ENCODE peak calls at places on chromosomes 13 and 19, in five cellular contexts. One of them, this sample, is unnamed.
A peak's percentile ranks its signal among the peaks of the same experiment; 100 is the strongest.

GRCh38 chr13:56338421-56338820 is 802.3 kb upstream of the PRR20A start:
- DNase-seq in breast epithelium: no peak
- DNase-seq in ovary: no peak
- DNase-seq in left ventricle myocardium inferior: no peak
- DNase-seq in ascending aorta: no peak
- DNase-seq in this sample: no peak

GRCh38 chr13:45367358-45367757 is 26.4 kb upstream of the TPT1 start:
- DNase-seq in breast epithelium: peak; percentile 63
- DNase-seq in ovary: no peak
- DNase-seq in left ventricle myocardium inferior: peak; percentile 28
- DNase-seq in ascending aorta: peak; percentile 60
- DNase-seq in this sample: peak; percentile 32

GRCh38 chr19:38224014-38224862 is at the start of gene DPF1:
- DNase-seq in breast epithelium: no peak
- DNase-seq in ovary: no peak
- DNase-seq in left ventricle myocardium inferior: peak; percentile 45
- DNase-seq in ascending aorta: no peak
- DNase-seq in this sample: no peak

GRCh38 chr19:17681505-17682125 is 6.5 kb downstream of the UNC13A start:
- DNase-seq in breast epithelium: no peak
- DNase-seq in ovary: peak; percentile 67
- DNase-seq in left ventricle myocardium inferior: peak; percentile 31
- DNase-seq in ascending aorta: no peak
- DNase-seq in this sample: no peak

GRCh38 chr13:60454425-60454824 is 57.4 kb downstream of the TDRD3 start:
- DNase-seq in breast epithelium: no peak
- DNase-seq in ovary: no peak
- DNase-seq in left ventricle myocardium inferior: no peak
- DNase-seq in ascending aorta: no peak
- DNase-seq in this sample: no peak

GRCh38 chr13:83153833-83154232 is 728.4 kb downstream of the SLITRK1 start:
- DNase-seq in breast epithelium: no peak
- DNase-seq in ovary: no peak
- DNase-seq in left ventricle myocardium inferior: no peak
- DNase-seq in ascending aorta: no peak
- DNase-seq in this sample: no peak

GRCh38 chr19:11197291-11198174 is at the start of gene KANK2:
- DNase-seq in breast epithelium: peak; percentile 87
- DNase-seq in ovary: peak; percentile 93
- DNase-seq in left ventricle myocardium inferior: peak; percentile 88
- DNase-seq in ascending aorta: peak; percentile 39
- DNase-seq in this sample: peak; percentile 89

GRCh38 chr13:114142640-114143490 is 10.4 kb upstream of the RASA3 start:
- DNase-seq in breast epithelium: no peak
- DNase-seq in ovary: no peak
- DNase-seq in left ventricle myocardium inferior: no peak
- DNase-seq in ascending aorta: no peak
- DNase-seq in this sample: no peak

GRCh38 chr19:23991170-23991569 is 76.5 kb downstream of the ZNF726 start:
- DNase-seq in breast epithelium: no peak
- DNase-seq in ovary: no peak
- DNase-seq in left ventricle myocardium inferior: no peak
- DNase-seq in ascending aorta: no peak
- DNase-seq in this sample: no peak

GRCh38 chr13:28161370-28161769 is 23.0 kb downstream of the PAN3 start:
- DNase-seq in breast epithelium: no peak
- DNase-seq in ovary: no peak
- DNase-seq in left ventricle myocardium inferior: no peak
- DNase-seq in ascending aorta: no peak
- DNase-seq in this sample: no peak

GRCh38 chr19:12278713-12279112 is 16.0 kb downstream of the ZNF44 start:
- DNase-seq in breast epithelium: no peak
- DNase-seq in ovary: no peak
- DNase-seq in left ventricle myocardium inferior: no peak
- DNase-seq in ascending aorta: no peak
- DNase-seq in this sample: no peak

GRCh38 chr13:25330541-25330940 is 29.1 kb downstream of the NUP58 start:
- DNase-seq in breast epithelium: no peak
- DNase-seq in ovary: no peak
- DNase-seq in left ventricle myocardium inferior: no peak
- DNase-seq in ascending aorta: no peak
- DNase-seq in this sample: no peak

GRCh38 chr13:95510950-95511349 is 41.6 kb upstream of the CLDN10 start:
- DNase-seq in breast epithelium: no peak
- DNase-seq in ovary: no peak
- DNase-seq in left ventricle myocardium inferior: no peak
- DNase-seq in ascending aorta: no peak
- DNase-seq in this sample: no peak

GRCh38 chr19:1907563-1908363 is 2.6 kb downstream of the ADAT3 start:
- DNase-seq in breast epithelium: peak; percentile 52
- DNase-seq in ovary: peak; percentile 57
- DNase-seq in left ventricle myocardium inferior: no peak
- DNase-seq in ascending aorta: no peak
- DNase-seq in this sample: no peak

GRCh38 chr13:26051231-26052135 is at the start of gene SHISA2:
- DNase-seq in breast epithelium: no peak
- DNase-seq in ovary: peak; percentile 38
- DNase-seq in left ventricle myocardium inferior: peak; percentile 27
- DNase-seq in ascending aorta: no peak
- DNase-seq in this sample: no peak

GRCh38 chr19:40689339-40690049 is 957 bp downstream of the NUMBL start:
- DNase-seq in breast epithelium: no peak
- DNase-seq in ovary: peak; percentile 65
- DNase-seq in left ventricle myocardium inferior: peak; percentile 46
- DNase-seq in ascending aorta: no peak
- DNase-seq in this sample: no peak

GRCh38 chr19:5339950-5340636 is 519 bp downstream of the PTPRS start:
- DNase-seq in breast epithelium: no peak
- DNase-seq in ovary: peak; percentile 45
- DNase-seq in left ventricle myocardium inferior: no peak
- DNase-seq in ascending aorta: no peak
- DNase-seq in this sample: no peak

GRCh38 chr13:113742000-113742441 is 17.0 kb upstream of the TMEM255B start:
- DNase-seq in breast epithelium: no peak
- DNase-seq in ovary: no peak
- DNase-seq in left ventricle myocardium inferior: no peak
- DNase-seq in ascending aorta: no peak
- DNase-seq in this sample: no peak

DNA sequence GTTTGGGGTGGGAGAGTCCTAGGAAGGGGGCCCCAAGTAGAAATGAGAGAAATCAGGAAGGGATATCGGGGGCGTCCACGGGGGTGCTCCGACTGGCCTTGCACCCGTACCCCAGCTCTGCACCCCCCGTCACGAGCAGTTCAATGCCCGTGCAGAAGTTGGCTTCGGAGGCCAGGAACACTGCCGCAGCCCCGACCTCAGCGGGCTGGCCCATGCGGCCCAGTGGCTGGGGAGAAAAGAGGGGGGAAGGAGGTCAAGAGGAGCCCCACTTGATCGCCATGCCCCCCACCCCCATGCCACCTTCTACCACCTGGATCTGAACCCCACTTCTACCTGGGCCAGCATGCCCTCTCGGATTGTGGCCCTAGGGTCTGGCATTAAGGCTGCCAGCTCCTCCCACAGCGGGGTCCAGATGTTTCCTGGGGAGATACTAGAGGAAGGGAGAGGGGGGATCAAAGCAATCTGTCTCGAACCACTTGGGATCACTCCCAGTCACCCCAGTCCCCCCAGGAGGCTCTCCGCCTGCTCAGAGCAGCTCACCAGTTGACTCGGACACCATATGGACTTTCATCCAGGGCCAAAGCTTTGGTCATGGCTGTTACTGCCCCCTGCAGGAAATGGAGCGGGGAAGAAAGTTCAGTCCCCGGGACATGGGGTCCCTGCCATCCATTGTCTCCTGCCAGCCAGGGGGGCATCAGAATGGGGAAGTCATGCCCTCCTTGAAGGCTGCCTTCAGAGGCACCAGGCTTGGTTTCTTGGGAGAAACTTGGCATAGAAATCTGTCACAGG is 2.5 kb upstream of the BCAT2 start:
- DNase-seq in breast epithelium: no peak
- DNase-seq in ovary: peak; percentile 53
- DNase-seq in left ventricle myocardium inferior: no peak
- DNase-seq in ascending aorta: no peak
- DNase-seq in this sample: no peak
- TF ChIP-seq CTCF in breast epithelium: no peak
- TF ChIP-seq CTCF in ovary: no peak
- TF ChIP-seq CTCF in left ventricle myocardium inferior: no peak
- TF ChIP-seq CTCF in ascending aorta: no peak
- TF ChIP-seq CTCF in this sample: no peak

GRCh38 chr19:15274477-15274876 is 42.2 kb upstream of the EPHX3 start:
- DNase-seq in breast epithelium: no peak
- DNase-seq in ovary: no peak
- DNase-seq in left ventricle myocardium inferior: no peak
- DNase-seq in ascending aorta: no peak
- DNase-seq in this sample: no peak

GRCh38 chr19:15279326-15279904 is 47.2 kb upstream of the EPHX3 start:
- DNase-seq in breast epithelium: no peak
- DNase-seq in ovary: no peak
- DNase-seq in left ventricle myocardium inferior: no peak
- DNase-seq in ascending aorta: no peak
- DNase-seq in this sample: no peak

GRCh38 chr19:15280048-15280725 is 47.9 kb upstream of the EPHX3 start:
- DNase-seq in breast epithelium: no peak
- DNase-seq in ovary: no peak
- DNase-seq in left ventricle myocardium inferior: peak; percentile 69
- DNase-seq in ascending aorta: no peak
- DNase-seq in this sample: no peak

GRCh38 chr19:15280915-15281683 is 48.9 kb upstream of the EPHX3 start:
- DNase-seq in breast epithelium: peak; percentile 69
- DNase-seq in ovary: peak; percentile 79
- DNase-seq in left ventricle myocardium inferior: peak; percentile 91
- DNase-seq in ascending aorta: no peak
- DNase-seq in this sample: peak; percentile 81

DNA sequence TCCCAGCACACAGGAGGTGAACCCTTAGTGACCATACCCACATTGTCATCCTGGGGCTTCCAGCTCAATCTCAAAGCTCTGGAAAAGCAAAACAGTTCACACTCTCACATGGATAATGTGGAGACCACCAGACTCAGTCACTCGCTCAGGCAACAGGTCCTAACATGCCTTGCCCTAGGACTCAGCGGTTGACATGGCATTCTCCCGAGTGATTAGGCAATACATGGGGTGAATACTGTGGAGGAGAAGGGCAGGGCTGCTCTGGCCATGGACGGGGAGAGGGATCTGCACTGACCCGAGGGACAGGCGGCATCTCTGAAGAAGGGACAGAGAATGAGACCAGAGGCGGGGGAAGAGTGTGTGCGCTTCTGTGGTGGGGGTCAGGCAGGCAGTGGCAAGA is 44.4 kb upstream of the EPHX3 start:
- DNase-seq in breast epithelium: no peak
- DNase-seq in ovary: no peak
- DNase-seq in left ventricle myocardium inferior: no peak
- DNase-seq in ascending aorta: no peak
- DNase-seq in this sample: no peak
- H3K4me1 ChIP-seq in breast epithelium: peaks cover 50% of the 10 kb centered on the region
- H3K4me1 ChIP-seq in ovary: peaks cover 55% of the 10 kb centered on the region
- H3K4me1 ChIP-seq in left ventricle myocardium inferior: peaks cover 100% of the 10 kb centered on the region
- H3K4me1 ChIP-seq in ascending aorta: peaks cover 90% of the 10 kb centered on the region
- H3K4me1 ChIP-seq in this sample: peaks cover 39% of the 10 kb centered on the region

GRCh38 chr19:29663861-29664752 is 1.2 kb upstream of the PLEKHF1 start:
- DNase-seq in breast epithelium: peak; percentile 86
- DNase-seq in ovary: no peak
- DNase-seq in left ventricle myocardium inferior: no peak
- DNase-seq in ascending aorta: no peak
- DNase-seq in this sample: no peak
- H3K27ac ChIP-seq in breast epithelium: peak overlapping the region; percentile 91
- H3K27ac ChIP-seq in ovary: peak overlapping the region; percentile 86
- H3K27ac ChIP-seq in left ventricle myocardium inferior: peak overlapping the region; percentile 98
- H3K27ac ChIP-seq in ascending aorta: peak overlapping the region; percentile 99
- H3K27ac ChIP-seq in this sample: peak overlapping the region; percentile 97

GRCh38 chr19:57389194-57389729 is 392 bp upstream of the ZNF548 start:
- DNase-seq in breast epithelium: no peak
- DNase-seq in ovary: no peak
- DNase-seq in left ventricle myocardium inferior: no peak
- DNase-seq in ascending aorta: no peak
- DNase-seq in this sample: no peak

GRCh38 chr19:57395710-57396109 is 6.1 kb downstream of the ZNF548 start:
- DNase-seq in breast epithelium: no peak
- DNase-seq in ovary: no peak
- DNase-seq in left ventricle myocardium inferior: no peak
- DNase-seq in ascending aorta: no peak
- DNase-seq in this sample: no peak

DNA sequence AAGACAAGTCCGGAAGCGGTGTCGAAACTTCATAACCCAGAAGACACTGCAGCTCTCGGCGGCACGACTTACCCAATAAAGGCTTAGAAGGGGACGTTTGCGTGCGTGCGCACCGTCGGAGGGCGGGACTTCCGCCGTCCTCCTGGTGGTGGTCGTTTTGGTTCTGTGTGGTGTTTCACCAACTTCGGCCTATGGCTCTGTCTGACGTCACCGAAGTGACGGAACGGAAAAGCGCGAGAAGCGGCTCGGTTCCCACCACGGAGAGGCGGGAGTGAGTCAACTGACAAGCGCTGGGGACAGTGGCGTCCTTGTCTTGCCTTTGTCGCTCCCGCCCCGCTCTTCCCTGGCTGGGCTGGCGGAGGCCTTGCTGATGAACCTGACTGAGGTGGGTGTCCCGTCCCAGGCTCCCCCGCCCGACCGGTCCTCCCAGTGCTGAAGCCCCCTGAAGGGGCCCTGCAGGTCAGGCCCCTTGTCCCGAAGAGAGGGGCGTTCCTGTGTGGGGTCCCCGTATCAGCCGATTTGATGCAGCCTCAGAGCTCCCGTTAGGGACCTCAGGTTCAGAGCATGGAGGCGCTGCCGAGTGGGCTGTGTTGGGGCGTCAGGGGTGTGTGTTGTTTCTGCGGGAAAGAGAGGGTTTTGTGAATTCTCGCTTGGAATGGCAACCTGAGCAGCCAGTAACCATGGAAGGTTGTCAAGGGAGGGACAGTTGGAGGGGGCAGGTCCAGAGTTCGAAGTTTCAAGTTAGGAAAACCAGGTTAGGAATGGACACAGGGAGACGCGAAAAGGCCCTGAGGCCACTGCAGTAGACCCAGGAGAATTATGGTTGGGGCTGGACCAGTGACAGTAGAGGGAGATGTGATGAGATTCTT is at the start of gene ZNF548:
- DNase-seq in breast epithelium: peak; percentile 98
- DNase-seq in ovary: peak; percentile 96
- DNase-seq in left ventricle myocardium inferior: peak; percentile 96
- DNase-seq in ascending aorta: peak; percentile 97
- DNase-seq in this sample: peak; percentile 96
- TF ChIP-seq CTCF in breast epithelium: peak; percentile 36
- TF ChIP-seq CTCF in ovary: peak; percentile 54
- TF ChIP-seq CTCF in left ventricle myocardium inferior: peak; percentile 51
- TF ChIP-seq CTCF in ascending aorta: peak; percentile 15
- TF ChIP-seq CTCF in this sample: peak; percentile 46

DNA sequence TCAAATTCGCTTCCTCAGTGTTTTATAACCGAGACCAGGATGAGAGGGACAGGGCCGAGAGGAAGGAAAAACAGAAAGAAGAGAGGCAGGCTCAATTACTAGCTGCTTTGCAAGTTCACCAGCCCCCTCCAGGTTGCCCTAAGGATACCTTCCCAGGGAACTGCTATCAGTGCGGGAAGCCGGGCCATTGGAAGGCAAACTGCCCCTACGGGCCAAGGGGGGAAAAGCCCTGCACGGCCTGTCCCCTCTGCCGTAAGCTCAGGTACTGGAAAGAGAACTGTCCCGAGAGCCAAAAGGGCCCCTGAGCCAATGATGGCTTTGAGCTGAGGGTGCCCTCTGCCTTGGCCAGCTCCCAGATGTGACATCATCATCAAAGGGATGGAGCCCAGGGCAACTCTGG is 3.2 kb upstream of the ERVV-1 start:
- DNase-seq in breast epithelium: no peak
- DNase-seq in ovary: no peak
- DNase-seq in left ventricle myocardium inferior: no peak
- DNase-seq in ascending aorta: no peak
- DNase-seq in this sample: no peak
- H3K4me1 ChIP-seq in breast epithelium: no peaks in the 10 kb centered on the region
- H3K4me1 ChIP-seq in ovary: no peaks in the 10 kb centered on the region
- H3K4me1 ChIP-seq in left ventricle myocardium inferior: no peaks in the 10 kb centered on the region
- H3K4me1 ChIP-seq in ascending aorta: no peaks in the 10 kb centered on the region
- H3K4me1 ChIP-seq in this sample: no peaks in the 10 kb centered on the region

This sample was measured in uterus.